ENCODE peak calls at places on chromosomes 5 and 9, in eight cellular contexts. E, X, W, L, D, P, Z and N are unnamed samples.

GRCh38 chr9:113568481-113569321 is 105.2 kb downstream of the RGS3 start:
- DNase-seq in X (no peak), Z (no peak), L (no peak), P (no peak), D (no peak), W (no peak), E (no peak), N (no peak)

GRCh38 chr9:106324071-106324470 is 538.9 kb upstream of the ZNF462 start:
- DNase-seq in L (no peak), Z (no peak), W (no peak), X (no peak), P (no peak), E (no peak), D (no peak), N (no peak)

GRCh38 chr9:1083325-1083913 is 33.3 kb downstream of the DMRT2 start:
- DNase-seq in L (peak), X (peak), P (peak), D (peak), W (no peak), Z (no peak), E (peak), N (no peak)

GRCh38 chr9:136969774-136970173 is 7.5 kb upstream of the PTGDS start:
- DNase-seq in P (no peak), L (no peak), Z (no peak), D (no peak), X (no peak), W (no peak), E (no peak), N (no peak)

GRCh38 chr5:78627766-78628165 is 20.8 kb downstream of the LHFPL2 start:
- DNase-seq in D (no peak), Z (peak), X (no peak), L (no peak), P (no peak), W (no peak), E (no peak), N (no peak)

GRCh38 chr9:27107241-27107640 is 1.8 kb upstream of the TEK start:
- DNase-seq in W (no peak), E (no peak), X (no peak), L (no peak), P (no peak), D (no peak), Z (no peak), N (no peak)

GRCh38 chr5:150208187-150209015 is 18.5 kb downstream of the SLC6A7 start:
- DNase-seq in E (no peak), P (peak), Z (peak), D (peak), X (no peak), W (peak), L (no peak), N (no peak)

GRCh38 chr9:16429671-16430070 is 440.8 kb downstream of the BNC2 start:
- DNase-seq in L (no peak), Z (no peak), E (no peak), P (no peak), W (no peak), X (no peak), D (no peak), N (no peak)

GRCh38 chr5:6401410-6401809 is 23.1 kb upstream of the MED10 start:
- DNase-seq in D (no peak), W (no peak), E (no peak), L (no peak), X (no peak), Z (no peak), P (no peak), N (no peak)

GRCh38 chr9:126684345-126684744 is 70.6 kb downstream of the LMX1B start:
- DNase-seq in D (no peak), W (no peak), Z (no peak), X (no peak), L (no peak), E (no peak), P (no peak), N (no peak)

GRCh38 chr5:137148128-137148527 is 351.0 kb downstream of the SPOCK1 start:
- DNase-seq in P (no peak), E (no peak), D (no peak), X (no peak), L (no peak), Z (no peak), W (no peak), N (no peak)

GRCh38 chr5:104977530-104977929 is 1414.9 kb upstream of the NUDT12 start:
- DNase-seq in Z (no peak), P (no peak), X (no peak), E (no peak), D (no peak), W (no peak), L (no peak), N (no peak)

GRCh38 chr5:93603191-93603590 is 20.2 kb downstream of the NR2F1 start:
- DNase-seq in P (no peak), W (no peak), X (no peak), L (no peak), D (no peak), E (no peak), Z (no peak), N (no peak)

GRCh38 chr9:129270903-129271431 is 92.9 kb upstream of the IER5L start:
- DNase-seq in E (no peak), L (peak), X (no peak), Z (peak), W (peak), D (no peak), P (no peak), N (no peak)

GRCh38 chr9:36018755-36019720 is 17.7 kb upstream of the RECK start:
- DNase-seq in X (no peak), Z (no peak), P (no peak), E (no peak), L (no peak), W (no peak), D (no peak), N (no peak)

GRCh38 chr5:36090033-36090432 is 23.4 kb upstream of the UGT3A2 start:
- DNase-seq in L (no peak), W (peak), P (no peak), X (no peak), D (no peak), Z (peak), E (no peak), N (no peak)
- TF ChIP-seq CTCF in L (no peak), W (peak), P (no peak), X (no peak), D (no peak), Z (peak), E (no peak), N (peak)

GRCh38 chr5:170216262-170216864 is 16.4 kb upstream of the C5orf58 start:
- DNase-seq in X (no peak), D (peak), P (peak), E (no peak), L (no peak), W (peak), Z (peak), N (no peak)
- TF ChIP-seq CTCF in X (no peak), D (peak), P (peak), E (peak), L (peak), W (peak), Z (peak), N (peak)

DNA sequence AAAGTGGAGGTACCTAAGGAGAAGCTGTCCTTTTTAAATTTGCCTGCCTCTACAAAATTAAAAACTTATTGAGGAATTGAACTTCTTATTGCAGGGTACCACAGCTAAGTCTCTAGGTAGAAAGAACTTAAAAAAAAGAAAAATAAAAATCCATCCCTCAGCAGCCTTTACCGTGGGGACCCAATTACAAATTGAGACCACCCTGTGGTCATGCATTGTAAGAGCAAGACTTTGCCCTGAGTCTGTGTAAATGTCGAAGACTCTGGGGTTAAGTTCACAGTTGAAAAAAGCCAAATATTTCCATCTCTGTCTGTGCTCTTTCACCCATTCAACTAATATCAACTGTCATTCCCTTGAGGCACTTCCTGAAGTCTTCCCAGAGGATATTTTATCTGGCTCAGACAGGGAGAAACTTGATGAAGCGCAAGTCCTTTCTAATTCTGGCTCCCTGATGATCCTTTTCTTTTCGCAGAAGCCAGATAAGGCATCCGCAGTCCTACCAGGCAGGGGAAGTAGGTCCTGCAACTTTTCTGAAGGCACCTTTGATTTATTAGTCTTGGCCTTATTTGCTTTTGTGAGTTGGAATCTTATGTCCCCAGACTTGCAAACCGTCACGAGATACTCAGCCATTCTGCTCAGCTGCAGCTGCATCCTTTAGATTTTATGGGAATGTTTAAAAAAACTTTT is 323.8 kb upstream of the WWC1 start:
- DNase-seq in L (no peak), P (no peak), Z (no peak), E (no peak), D (no peak), W (no peak), X (no peak), N (no peak)
- TF ChIP-seq CTCF in L (no peak), P (no peak), Z (no peak), E (peak), D (no peak), W (peak), X (no peak), N (no peak)

GRCh38 chr5:158874814-158875213 is 224.9 kb downstream of the EBF1 start:
- DNase-seq in Z (peak), E (no peak), P (no peak), L (no peak), D (no peak), W (no peak), X (no peak), N (no peak)

GRCh38 chr5:158877706-158878105 is 222.0 kb downstream of the EBF1 start:
- DNase-seq in P (no peak), W (no peak), E (no peak), Z (no peak), L (no peak), X (no peak), D (no peak), N (no peak)

GRCh38 chr5:158877124-158877581 is 222.6 kb downstream of the EBF1 start:
- DNase-seq in Z (peak), P (no peak), E (no peak), W (no peak), D (no peak), L (no peak), X (no peak), N (no peak)

GRCh38 chr5:158875272-158875679 is 224.4 kb downstream of the EBF1 start:
- DNase-seq in D (no peak), P (no peak), L (no peak), X (no peak), W (peak), Z (peak), E (no peak), N (no peak)

GRCh38 chr5:158876263-158876942 is 223.3 kb downstream of the EBF1 start:
- DNase-seq in P (no peak), E (no peak), D (no peak), Z (peak), W (no peak), X (no peak), L (no peak), N (no peak)
- TF ChIP-seq CTCF in P (no peak), E (no peak), D (no peak), Z (peak), W (no peak), X (no peak), L (no peak), N (no peak)

GRCh38 chr5:139650031-139650688 is 2.0 kb downstream of the CXXC5 start:
- DNase-seq in Z (no peak), X (peak), W (no peak), P (no peak), L (peak), E (no peak), D (no peak), N (no peak)
- TF ChIP-seq CTCF in Z (peak), X (peak), W (peak), P (no peak), L (no peak), E (peak), D (no peak), N (no peak)

GRCh38 chr9:96654450-96655197 is 493 bp downstream of the PRXL2C start:
- DNase-seq in Z (peak), L (peak), W (peak), X (peak), D (peak), E (peak), P (peak), N (peak)
- TF ChIP-seq CTCF in Z (no peak), L (no peak), W (no peak), X (no peak), D (peak), E (no peak), P (peak), N (no peak)

DNA sequence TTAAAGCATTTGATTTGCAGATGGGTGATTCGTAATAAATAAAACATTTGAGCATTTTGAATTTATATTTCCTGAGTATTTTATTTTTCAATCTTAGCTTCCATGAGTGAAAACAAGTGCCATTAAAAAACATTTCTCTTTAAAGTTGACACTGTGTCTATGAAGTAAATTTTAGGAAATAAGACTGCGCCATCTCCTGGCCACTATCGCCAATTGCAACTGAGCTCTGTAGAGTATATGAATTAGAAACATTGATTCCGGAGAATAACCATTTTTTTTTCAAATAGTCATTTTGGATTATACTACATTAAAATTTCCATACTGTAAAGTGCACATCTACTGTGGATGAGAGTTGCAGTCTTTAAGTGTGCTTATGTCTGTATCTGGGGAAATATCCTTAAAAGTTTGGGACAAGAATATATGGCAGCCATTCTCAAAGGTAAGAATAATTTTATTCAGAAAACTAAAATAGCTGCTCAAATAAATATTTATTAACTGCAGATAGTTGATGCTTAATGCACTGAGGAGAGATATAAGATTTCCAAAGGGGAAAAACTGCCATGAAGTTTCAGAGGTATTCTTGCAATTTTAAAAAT is 5.9 kb downstream of the DMRTA1 start:
- DNase-seq in P (no peak), W (peak), L (no peak), Z (peak), E (no peak), X (peak), D (peak), N (no peak)
- TF ChIP-seq CTCF in P (peak), W (peak), L (peak), Z (peak), E (peak), X (peak), D (peak), N (peak)

GRCh38 chr5:145548097-145548496 is 287.0 kb downstream of the PRELID2 start:
- DNase-seq in L (no peak), P (no peak), X (no peak), D (no peak), Z (no peak), E (no peak), W (no peak), N (no peak)
- TF ChIP-seq CTCF in L (no peak), P (no peak), X (no peak), D (no peak), Z (no peak), E (no peak), W (no peak), N (no peak)

DNA sequence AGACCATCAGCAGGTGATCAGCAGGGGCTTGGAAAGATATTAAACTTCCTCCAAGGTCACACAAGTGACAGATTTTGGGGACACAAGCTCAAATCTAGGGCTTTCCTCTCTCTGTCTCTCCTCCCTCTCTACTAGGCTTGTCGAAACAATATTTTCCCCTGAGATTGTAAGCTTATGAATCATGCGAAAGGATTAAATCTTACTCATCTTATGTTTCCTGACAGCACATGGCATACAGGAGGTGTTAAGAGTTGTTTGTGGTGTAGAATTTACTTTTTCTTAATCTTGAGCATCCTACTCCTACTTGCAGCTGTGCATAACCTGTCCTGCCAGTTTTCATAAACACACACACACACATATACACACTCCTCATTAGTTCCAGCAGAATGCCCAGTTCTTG is 186.3 kb downstream of the MARCHF11 start:
- DNase-seq in Z (peak), P (peak), X (no peak), D (no peak), L (no peak), W (peak), E (no peak), N (no peak)
- TF ChIP-seq CTCF in Z (no peak), P (no peak), X (no peak), D (no peak), L (no peak), W (no peak), E (no peak), N (no peak)

DNA sequence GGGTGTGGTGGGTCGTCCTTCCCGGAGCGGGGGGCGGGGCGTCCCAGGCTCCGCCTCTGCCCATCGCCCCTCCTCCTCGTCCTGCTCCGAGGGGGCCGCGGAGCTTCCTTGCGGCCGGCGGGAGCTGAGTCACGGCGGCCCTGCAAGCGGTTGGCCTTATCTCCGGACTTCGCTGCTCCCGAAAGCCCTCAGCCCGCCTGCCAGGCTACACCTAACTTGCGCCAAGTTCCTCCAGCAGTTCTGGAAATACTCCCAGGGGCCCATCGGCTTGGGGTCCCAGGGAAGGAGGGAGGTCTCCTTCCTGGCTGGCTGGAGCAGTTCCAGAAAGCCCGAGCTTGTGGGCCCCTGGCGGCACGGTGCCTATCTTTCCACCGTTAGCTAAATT is 54.2 kb upstream of the CDKN2AIPNL start:
- DNase-seq in W (peak), D (peak), L (peak), X (peak), P (peak), E (peak), Z (peak), N (peak)
- TF ChIP-seq CTCF in W (no peak), D (no peak), L (no peak), X (no peak), P (no peak), E (no peak), Z (no peak), N (no peak)